ENCODE peak calls at places on chromosomes 5 and 9, in five cellular contexts. T is NCI-H1694 treated with DMSO at 0.1 percent for 48 hours, E is AG10803, K is body of pancreas, V is ELF-1. F is an unnamed sample.

GRCh38 chr9:76181020-76181641 is 213.1 kb downstream of the RFK start:
- DNase-seq in K (no peak), E (peak), V (peak), T (no peak), F (no peak)

GRCh38 chr5:65952259-65952658 is 25.9 kb downstream of the ERBIN start:
- DNase-seq in V (no peak), T (no peak), E (no peak), K (no peak), F (no peak)

GRCh38 chr9:113919825-113920224 is 43.7 kb downstream of the ZNF618 start:
- DNase-seq in T (no peak), V (no peak), K (no peak), E (no peak), F (peak)

GRCh38 chr9:6184749-6185645 is 30.6 kb upstream of the IL33 start:
- DNase-seq in T (no peak), E (peak), K (peak), V (no peak), F (no peak)

GRCh38 chr9:128627906-128628305 is 28.7 kb downstream of the DYNC2I2 start:
- DNase-seq in V (no peak), E (no peak), K (no peak), T (no peak), F (no peak)

GRCh38 chr9:136328622-136329041 is 1.3 kb downstream of the GPSM1 start:
- DNase-seq in E (peak), K (no peak), T (no peak), V (peak), F (peak)

GRCh38 chr5:148711843-148712454 is 57.6 kb upstream of the HTR4 start:
- DNase-seq in E (no peak), T (no peak), K (no peak), V (no peak), F (no peak)

GRCh38 chr9:121169094-121169601 is 32.5 kb downstream of the RAB14 start:
- DNase-seq in V (no peak), T (no peak), K (no peak), E (peak), F (no peak)

GRCh38 chr9:38059233-38059936 is 9.6 kb downstream of the SHB start:
- DNase-seq in E (no peak), K (no peak), V (no peak), T (no peak), F (no peak)

GRCh38 chr9:88732128-88732527 is 197.2 kb downstream of the NXNL2 start:
- DNase-seq in T (no peak), K (no peak), V (no peak), E (no peak), F (peak)

GRCh38 chr9:83281306-83282255 is 218.6 kb upstream of the RASEF start:
- DNase-seq in V (no peak), T (no peak), K (peak), E (peak), F (peak)

GRCh38 chr9:108186996-108187395 is 668.8 kb downstream of the ACTL7B start:
- DNase-seq in V (no peak), T (no peak), K (peak), E (peak), F (peak)

GRCh38 chr9:18498947-18499585 is 25.1 kb downstream of the ADAMTSL1 start:
- DNase-seq in E (no peak), V (no peak), K (no peak), T (no peak), F (no peak)

GRCh38 chr9:135680091-135680490 is 17.0 kb downstream of the LCN9 start:
- DNase-seq in E (no peak), K (no peak), V (no peak), T (no peak), F (no peak)

GRCh38 chr9:95100071-95100627 is 217.4 kb downstream of the FANCC start:
- DNase-seq in V (no peak), K (no peak), E (peak), T (no peak), F (no peak)

GRCh38 chr5:97071101-97071500 is 71.3 kb downstream of the LIX1 start:
- DNase-seq in T (no peak), V (no peak), E (peak), K (no peak), F (peak)

GRCh38 chr5:120624021-120624563 is 160.0 kb downstream of the PRR16 start:
- DNase-seq in V (no peak), T (no peak), K (no peak), E (peak), F (no peak)

GRCh38 chr9:35962126-35962906 is 4.4 kb upstream of the OR2S2 start:
- DNase-seq in E (peak), T (no peak), K (no peak), V (peak), F (no peak)

GRCh38 chr5:122880170-122880689 is 34.8 kb downstream of the SNX24 start:
- DNase-seq in K (no peak), V (no peak), E (no peak), T (no peak), F (no peak)

GRCh38 chr9:27194401-27195091 is 85.5 kb downstream of the TEK start:
- DNase-seq in K (no peak), E (peak), V (peak), T (no peak), F (no peak)

GRCh38 chr5:157038568-157039187 is 20.2 kb downstream of the HAVCR1 start:
- DNase-seq in K (no peak), T (no peak), E (no peak), V (no peak), F (no peak)

GRCh38 chr9:35422753-35423152 is 67.2 kb upstream of the RUSC2 start:
- DNase-seq in T (no peak), V (no peak), E (no peak), K (no peak), F (no peak)

GRCh38 chr9:38183994-38184568 is 115.1 kb upstream of the SHB start:
- DNase-seq in V (no peak), K (peak), T (no peak), E (peak), F (no peak)

GRCh38 chr9:28774433-28775029 is 1201.2 kb upstream of the C9orf72 start:
- DNase-seq in E (no peak), V (no peak), T (peak), K (no peak), F (peak)

GRCh38 chr9:71783120-71783523 is 14.8 kb upstream of the CEMIP2 start:
- DNase-seq in T (no peak), K (peak), V (peak), E (no peak), F (peak)

GRCh38 chr5:131630963-131631350 is 4.1 kb downstream of the RAPGEF6 start:
- DNase-seq in T (no peak), V (no peak), E (no peak), K (no peak), F (no peak)

GRCh38 chr9:127640908-127641545 is 28.9 kb downstream of the STXBP1 start:
- DNase-seq in V (no peak), K (no peak), E (no peak), T (peak), F (no peak)

GRCh38 chr5:171999877-172000276 is 6.6 kb downstream of the FBXW11 start:
- DNase-seq in E (no peak), V (no peak), K (no peak), T (no peak), F (no peak)

F was measured in left kidney.